ENCODE peak calls at places on chromosome 4, in nine cellular contexts. K is BE2C, T is Panc1, U is lower leg skin, N is choroid plexus epithelial cell, Y is GM12865, H is stomach, W is RWPE1, J is astrocyte of the spinal cord. C is an unnamed sample.

GRCh38 chr4:41644288-41644914 is 104.1 kb downstream of the PHOX2B start:
- DNase-seq in K (peak), T (no peak), U (peak), N (peak), Y (peak), H (peak), W (peak), J (peak), C (peak)

GRCh38 chr4:159224412-159224811 is 121.5 kb downstream of the RAPGEF2 start:
- DNase-seq in K (no peak), T (no peak), U (no peak), N (no peak), Y (no peak), H (no peak), W (no peak), J (no peak), C (no peak)

GRCh38 chr4:83107636-83108035 is 6.9 kb downstream of the PLAC8 start:
- DNase-seq in K (no peak), T (no peak), U (no peak), N (no peak), Y (peak), H (no peak), W (no peak), J (no peak), C (no peak)

GRCh38 chr4:180827610-180828009 is 1415.6 kb upstream of the TENM3 start:
- DNase-seq in K (no peak), T (no peak), U (no peak), N (peak), Y (no peak), H (no peak), W (peak), J (peak), C (no peak)

GRCh38 chr4:57159866-57160265 is 49.7 kb upstream of the IGFBP7 start:
- DNase-seq in K (no peak), T (no peak), U (no peak), N (peak), Y (no peak), H (no peak), W (no peak), J (no peak), C (no peak)

GRCh38 chr4:139453041-139453370 is 915 bp upstream of the RAB33B start:
- DNase-seq in K (no peak), T (peak), U (peak), N (peak), Y (peak), H (no peak), W (peak), J (no peak), C (peak)

GRCh38 chr4:4274226-4274625 is 15.7 kb downstream of the LYAR start:
- DNase-seq in K (no peak), T (no peak), U (no peak), N (no peak), Y (no peak), H (no peak), W (no peak), J (no peak), C (no peak)

GRCh38 chr4:78299565-78299972 is 242.4 kb downstream of the FRAS1 start:
- DNase-seq in K (no peak), T (no peak), U (no peak), N (peak), Y (peak), H (peak), W (no peak), J (no peak), C (no peak)

GRCh38 chr4:29970626-29971025 is 749.5 kb upstream of the PCDH7 start:
- DNase-seq in K (no peak), T (no peak), U (no peak), N (no peak), Y (no peak), H (no peak), W (peak), J (peak), C (no peak)

GRCh38 chr4:1116837-1117236 is 3.5 kb upstream of the RNF212 start:
- DNase-seq in K (no peak), T (no peak), U (no peak), N (peak), Y (no peak), H (no peak), W (no peak), J (peak), C (no peak)

GRCh38 chr4:186272699-186273370 is 6.8 kb downstream of the F11 start:
- DNase-seq in K (no peak), T (no peak), U (no peak), N (peak), Y (no peak), H (no peak), W (no peak), J (no peak), C (no peak)

GRCh38 chr4:80261989-80262600 is 4.4 kb upstream of the FGF5 start:
- DNase-seq in K (no peak), T (no peak), U (no peak), N (no peak), Y (no peak), H (no peak), W (no peak), J (no peak), C (no peak)

GRCh38 chr4:26474551-26474950 is 15.7 kb downstream of the CCKAR start:
- DNase-seq in K (no peak), T (no peak), U (no peak), N (no peak), Y (no peak), H (no peak), W (no peak), J (no peak), C (no peak)

GRCh38 chr4:82780398-82781231 is 18.0 kb downstream of the SCD5 start:
- DNase-seq in K (peak), T (no peak), U (peak), N (peak), Y (peak), H (peak), W (no peak), J (peak), C (no peak)

GRCh38 chr4:36402008-36402758 is 120.8 kb downstream of the DTHD1 start:
- DNase-seq in K (no peak), T (no peak), U (no peak), N (no peak), Y (no peak), H (no peak), W (no peak), J (no peak), C (no peak)

GRCh38 chr4:6565691-6566431 is 9.1 kb upstream of the MAN2B2 start:
- DNase-seq in K (no peak), T (no peak), U (no peak), N (no peak), Y (no peak), H (no peak), W (no peak), J (no peak), C (no peak)

GRCh38 chr4:19615086-19615689 is 636.5 kb upstream of the SLIT2 start:
- DNase-seq in K (no peak), T (no peak), U (no peak), N (no peak), Y (no peak), H (no peak), W (no peak), J (no peak), C (no peak)

GRCh38 chr4:82429728-82430192 is 502 bp downstream of the HNRNPDL start:
- DNase-seq in K (no peak), T (no peak), U (peak), N (peak), Y (no peak), H (no peak), W (peak), J (no peak), C (no peak)

GRCh38 chr4:139665690-139666529 is at the start of gene MGST2:
- DNase-seq in K (peak), T (no peak), U (peak), N (peak), Y (peak), H (peak), W (peak), J (peak), C (peak)

GRCh38 chr4:43471950-43472349 is 579.4 kb downstream of the GRXCR1 start:
- DNase-seq in K (no peak), T (no peak), U (no peak), N (peak), Y (peak), H (no peak), W (no peak), J (no peak), C (no peak)

GRCh38 chr4:8342651-8343050 is 73.1 kb downstream of the HTRA3 start:
- DNase-seq in K (no peak), T (no peak), U (no peak), N (no peak), Y (no peak), H (peak), W (no peak), J (no peak), C (no peak)

GRCh38 chr4:74621616-74622015 is 172.7 kb downstream of the BTC start:
- DNase-seq in K (no peak), T (no peak), U (no peak), N (no peak), Y (no peak), H (no peak), W (no peak), J (no peak), C (no peak)

GRCh38 chr4:13906727-13907126 is 279.2 kb upstream of the BOD1L1 start:
- DNase-seq in K (no peak), T (no peak), U (no peak), N (peak), Y (no peak), H (no peak), W (no peak), J (peak), C (no peak)

GRCh38 chr4:47926667-47927258 is 12.4 kb upstream of the NFXL1 start:
- DNase-seq in K (peak), T (peak), U (no peak), N (peak), Y (peak), H (peak), W (peak), J (peak), C (peak)

GRCh38 chr4:142361981-142362380 is 484.1 kb downstream of the INPP4B start:
- DNase-seq in K (no peak), T (no peak), U (no peak), N (no peak), Y (no peak), H (no peak), W (no peak), J (no peak), C (no peak)

GRCh38 chr4:25377572-25377882 is 464 bp downstream of the ANAPC4 start:
- DNase-seq in K (no peak), T (no peak), U (no peak), N (no peak), Y (peak), H (no peak), W (no peak), J (peak), C (peak)

GRCh38 chr4:87819281-87819919 is 13.4 kb upstream of the MEPE start:
- DNase-seq in K (no peak), T (no peak), U (no peak), N (peak), Y (no peak), H (no peak), W (peak), J (peak), C (no peak)

GRCh38 chr4:87092389-87093141 is 127.9 kb downstream of the KLHL8 start:
- DNase-seq in K (peak), T (no peak), U (peak), N (peak), Y (peak), H (peak), W (peak), J (peak), C (peak)

GRCh38 chr4:112908511-112908910 is 140.9 kb upstream of the ANK2 start:
- DNase-seq in K (no peak), T (no peak), U (no peak), N (no peak), Y (no peak), H (no peak), W (no peak), J (peak), C (no peak)

DNA sequence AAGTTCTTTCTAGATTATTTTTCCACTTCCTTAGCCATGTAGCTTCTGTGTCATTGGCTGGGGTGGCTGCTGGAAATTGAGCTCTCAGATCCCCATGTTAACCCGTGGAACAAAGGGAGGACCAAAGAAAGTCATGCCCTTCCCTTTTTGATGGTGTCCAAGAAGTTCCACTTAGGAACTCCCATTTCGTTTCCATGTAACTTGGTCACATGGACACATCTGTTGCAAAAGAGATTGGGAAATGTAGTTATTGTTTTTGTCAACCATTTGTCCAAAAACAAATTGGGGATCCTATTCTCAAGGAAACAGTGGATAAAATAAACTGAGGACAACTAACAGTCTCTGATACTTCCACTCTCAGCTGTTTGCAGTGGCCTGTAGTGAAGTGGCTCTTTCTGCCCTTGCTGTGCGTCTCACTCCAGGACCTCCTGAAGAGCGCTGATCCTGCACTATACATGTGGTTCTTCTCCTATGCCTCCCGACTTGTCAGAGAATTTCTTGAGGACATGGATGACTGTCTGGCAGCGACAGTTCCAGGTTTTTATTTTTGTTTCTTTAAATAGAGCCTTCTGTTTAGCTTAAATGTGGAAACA is 125.3 kb upstream of the LNX1 start:
- DNase-seq in K (no peak), T (no peak), U (no peak), N (no peak), Y (no peak), H (no peak), W (no peak), J (no peak), C (no peak)
- TF ChIP-seq CTCF in K (no peak), T (no peak), U (no peak), N (no peak), Y (no peak), H (no peak), W (no peak), J (no peak), C (no peak)

GRCh38 chr4:2672700-2673099 is 83.4 kb downstream of the TNIP2 start:
- DNase-seq in K (no peak), T (no peak), U (no peak), N (no peak), Y (no peak), H (no peak), W (no peak), J (no peak), C (no peak)

GRCh38 chr4:2667428-2667827 is 88.7 kb downstream of the TNIP2 start:
- DNase-seq in K (no peak), T (no peak), U (no peak), N (peak), Y (no peak), H (no peak), W (no peak), J (peak), C (no peak)

GRCh38 chr4:2672082-2672481 is 84.1 kb downstream of the TNIP2 start:
- DNase-seq in K (no peak), T (no peak), U (no peak), N (no peak), Y (no peak), H (no peak), W (no peak), J (no peak), C (no peak)

GRCh38 chr4:2671267-2671895 is 84.8 kb downstream of the TNIP2 start:
- DNase-seq in K (no peak), T (no peak), U (no peak), N (no peak), Y (no peak), H (peak), W (no peak), J (no peak), C (no peak)

GRCh38 chr4:2673157-2673556 is 83.0 kb downstream of the TNIP2 start:
- DNase-seq in K (no peak), T (no peak), U (no peak), N (peak), Y (no peak), H (no peak), W (no peak), J (no peak), C (no peak)
- TF ChIP-seq CTCF in K (peak), T (no peak), U (no peak), N (peak), Y (peak), H (no peak), W (no peak), J (peak), C (peak)

DNA sequence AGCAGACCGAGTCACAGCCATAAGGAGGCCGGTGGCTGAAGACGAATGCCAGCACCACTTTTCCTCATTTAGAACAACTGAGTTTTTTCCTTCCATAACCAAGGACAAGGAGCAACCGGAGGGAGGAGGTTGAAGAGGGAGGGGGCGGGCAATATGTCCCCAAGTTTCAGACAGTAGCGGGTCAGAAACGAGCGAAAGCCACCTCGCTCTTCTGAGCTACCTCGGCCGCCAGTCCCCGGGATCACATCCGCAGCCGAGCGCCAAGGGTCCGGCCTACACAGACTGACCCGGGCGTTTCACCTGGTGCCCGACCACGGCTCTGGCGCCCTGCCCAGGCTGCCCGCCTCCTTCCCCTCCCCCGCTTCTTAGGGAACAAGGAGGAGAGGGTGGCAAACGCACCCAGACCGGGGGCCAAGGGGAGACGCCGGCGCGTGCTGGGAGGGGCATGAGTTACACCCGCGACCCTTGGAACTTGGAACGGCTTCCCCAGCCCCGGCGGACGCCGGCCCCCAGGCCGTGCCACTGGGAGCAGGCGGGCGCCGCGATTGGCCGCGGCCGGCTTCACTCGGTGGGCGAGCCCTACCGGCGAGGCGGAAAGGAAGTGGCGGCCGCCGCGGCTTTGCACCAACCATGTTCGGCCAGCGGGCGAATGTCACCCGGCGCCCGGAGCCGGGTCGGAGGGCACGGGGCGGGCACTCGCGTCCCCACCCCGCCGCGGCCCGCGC is 1.6 kb downstream of the IRF2 start:
- DNase-seq in K (peak), T (no peak), U (peak), N (peak), Y (peak), H (peak), W (peak), J (peak), C (peak)
- TF ChIP-seq CTCF in K (no peak), T (no peak), U (no peak), N (no peak), Y (no peak), H (no peak), W (no peak), J (no peak), C (no peak)

DNA sequence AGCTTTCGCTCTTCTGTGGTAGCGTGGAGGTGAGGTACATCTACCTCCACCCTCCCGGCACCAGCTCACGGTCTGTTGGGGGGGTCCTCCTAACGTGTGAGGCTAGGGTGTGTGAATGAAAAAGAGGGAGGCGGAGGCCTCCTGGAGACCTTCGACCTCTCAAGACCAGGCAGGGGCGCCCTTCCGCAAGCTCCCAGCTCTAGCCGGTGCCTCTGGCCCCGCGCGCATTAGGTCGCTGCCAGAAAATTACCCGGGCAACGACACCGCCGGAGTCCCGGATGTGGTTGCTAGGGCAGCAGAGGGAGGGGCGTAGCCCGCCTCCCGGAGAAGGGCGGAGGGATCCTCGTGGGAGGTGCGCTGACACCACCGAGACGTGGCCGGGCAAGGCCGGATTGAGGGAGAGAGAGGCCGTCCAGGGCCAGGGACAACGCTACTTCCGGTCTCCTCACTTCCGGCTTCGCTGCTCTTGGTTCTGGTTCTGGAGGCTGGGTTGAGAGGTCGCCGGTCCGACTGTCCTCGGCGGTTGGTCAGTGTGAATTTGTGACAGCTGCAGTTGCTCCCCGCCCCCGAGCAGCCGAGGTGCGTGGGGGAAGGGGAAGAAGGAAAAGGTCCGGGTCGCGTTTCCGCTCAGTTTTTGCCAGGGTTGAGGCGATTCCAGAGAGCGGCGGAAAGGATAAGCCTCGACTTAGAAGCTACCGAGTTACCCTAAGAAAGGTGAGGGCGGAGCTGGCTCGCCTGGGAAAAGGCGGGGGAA is at the start of the genes ARFIP1 and TIGD4:
- DNase-seq in K (peak), T (peak), U (peak), N (peak), Y (peak), H (peak), W (peak), J (peak), C (peak)
- TF ChIP-seq CTCF in K (peak), T (peak), U (no peak), N (peak), Y (peak), H (no peak), W (peak), J (peak), C (peak)

GRCh38 chr4:182475539-182475938 is 232.3 kb downstream of the TENM3 start:
- DNase-seq in K (no peak), T (no peak), U (no peak), N (no peak), Y (no peak), H (no peak), W (no peak), J (no peak), C (no peak)

GRCh38 chr4:182483685-182484084 is 240.5 kb downstream of the TENM3 start:
- DNase-seq in K (no peak), T (no peak), U (no peak), N (no peak), Y (no peak), H (no peak), W (no peak), J (no peak), C (no peak)

DNA sequence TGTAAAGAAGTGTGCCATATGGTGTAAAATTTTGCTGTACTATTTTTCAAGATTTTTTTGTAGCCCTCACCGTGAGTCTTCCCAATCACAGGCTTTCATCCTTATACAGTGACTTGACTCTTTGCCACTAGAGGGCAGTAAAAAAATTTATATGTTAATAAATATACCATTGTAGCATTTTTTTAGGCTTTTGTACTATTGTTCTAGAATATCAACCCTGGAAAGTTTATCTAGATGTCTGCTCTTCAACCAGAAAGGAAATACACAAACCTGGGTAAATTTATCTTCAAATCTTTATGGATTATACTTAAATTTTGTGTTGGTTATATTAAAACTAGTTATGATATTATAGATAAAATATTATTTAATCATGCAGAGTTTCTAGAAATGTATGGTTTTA is 235.3 kb downstream of the TENM3 start:
- DNase-seq in K (no peak), T (no peak), U (no peak), N (peak), Y (peak), H (no peak), W (peak), J (peak), C (peak)
- TF ChIP-seq CTCF in K (peak), T (peak), U (no peak), N (peak), Y (peak), H (no peak), W (peak), J (peak), C (peak)